ENCODE peak calls at places on chromosomes 7 and 10, in five cellular contexts. One of them, this sample, is unnamed.
A peak's percentile ranks its signal among the peaks of the same experiment; 100 is the strongest.

GRCh38 chr10:104247513-104248146 is 7.1 kb upstream of the GSTO1 start:
- DNase-seq in NB4: peak; percentile 35
- DNase-seq in EL: no peak
- DNase-seq in HEK293T: no peak
- DNase-seq in NT2/D1: no peak
- DNase-seq in this sample: no peak

GRCh38 chr10:28177944-28178637 is 124.8 kb downstream of the MPP7 start:
- DNase-seq in NT2/D1: no peak
- DNase-seq in NB4: peak; percentile 1
- DNase-seq in HEK293T: no peak
- DNase-seq in EL: peak; percentile 38
- DNase-seq in this sample: no peak

GRCh38 chr10:14757394-14757793 is 17.3 kb downstream of the FAM107B start:
- DNase-seq in NT2/D1: no peak
- DNase-seq in NB4: peak; percentile 51
- DNase-seq in HEK293T: no peak
- DNase-seq in EL: no peak
- DNase-seq in this sample: no peak

GRCh38 chr7:124322561-124322960 is 289.7 kb upstream of the TMEM229A start:
- DNase-seq in EL: peak; percentile 38
- DNase-seq in NT2/D1: no peak
- DNase-seq in HEK293T: no peak
- DNase-seq in NB4: no peak
- DNase-seq in this sample: no peak

GRCh38 chr10:88849224-88849623 is 2.4 kb downstream of the ANKRD22 start:
- DNase-seq in NB4: peak; percentile 25
- DNase-seq in EL: peak; percentile 22
- DNase-seq in NT2/D1: no peak
- DNase-seq in HEK293T: no peak
- DNase-seq in this sample: no peak

GRCh38 chr7:101891936-101892640 is 74.7 kb downstream of the CUX1 start:
- DNase-seq in NT2/D1: no peak
- DNase-seq in HEK293T: no peak
- DNase-seq in NB4: no peak
- DNase-seq in EL: peak; percentile 57
- DNase-seq in this sample: no peak

GRCh38 chr7:121061826-121062582 is 73.5 kb downstream of the CPED1 start:
- DNase-seq in HEK293T: no peak
- DNase-seq in EL: no peak
- DNase-seq in NB4: no peak
- DNase-seq in NT2/D1: no peak
- DNase-seq in this sample: no peak

GRCh38 chr10:47257396-47258120 is 42.4 kb upstream of the GDF10 start:
- DNase-seq in HEK293T: no peak
- DNase-seq in NB4: peak; percentile 91
- DNase-seq in NT2/D1: no peak
- DNase-seq in EL: peak; percentile 8
- DNase-seq in this sample: no peak

GRCh38 chr7:143910473-143911248 is 8.7 kb upstream of the TCAF1 start:
- DNase-seq in NB4: no peak
- DNase-seq in NT2/D1: no peak
- DNase-seq in EL: no peak
- DNase-seq in HEK293T: no peak
- DNase-seq in this sample: no peak

GRCh38 chr7:32164341-32164996 is 94.3 kb upstream of the PDE1C start:
- DNase-seq in NT2/D1: peak; percentile 56
- DNase-seq in HEK293T: peak; percentile 58
- DNase-seq in NB4: peak; percentile 31
- DNase-seq in EL: peak; percentile 89
- DNase-seq in this sample: peak; percentile 25

GRCh38 chr7:2169923-2170575 is 62.7 kb downstream of the MAD1L1 start:
- DNase-seq in NB4: no peak
- DNase-seq in EL: no peak
- DNase-seq in HEK293T: no peak
- DNase-seq in NT2/D1: no peak
- DNase-seq in this sample: peak; percentile 24

GRCh38 chr10:72030762-72031543 is 57.4 kb downstream of the SPOCK2 start:
- DNase-seq in HEK293T: no peak
- DNase-seq in NB4: no peak
- DNase-seq in EL: no peak
- DNase-seq in NT2/D1: no peak
- DNase-seq in this sample: no peak

GRCh38 chr7:155870334-155871180 is 58.3 kb upstream of the SHH start:
- DNase-seq in HEK293T: no peak
- DNase-seq in NB4: no peak
- DNase-seq in EL: no peak
- DNase-seq in NT2/D1: no peak
- DNase-seq in this sample: no peak

GRCh38 chr10:29067161-29067560 is 221.7 kb upstream of the LYZL1 start:
- DNase-seq in NT2/D1: no peak
- DNase-seq in NB4: no peak
- DNase-seq in EL: peak; percentile 89
- DNase-seq in HEK293T: no peak
- DNase-seq in this sample: no peak

GRCh38 chr7:75663302-75663907 is 75.3 kb downstream of the HIP1 start:
- DNase-seq in NB4: no peak
- DNase-seq in HEK293T: no peak
- DNase-seq in EL: no peak
- DNase-seq in NT2/D1: no peak
- DNase-seq in this sample: no peak

GRCh38 chr7:150784120-150784736 is 15.9 kb downstream of the TMEM176B start:
- DNase-seq in NT2/D1: no peak
- DNase-seq in EL: no peak
- DNase-seq in HEK293T: no peak
- DNase-seq in NB4: peak; percentile 39
- DNase-seq in this sample: no peak

GRCh38 chr7:21617916-21618390 is 75.1 kb downstream of the DNAH11 start:
- DNase-seq in NB4: no peak
- DNase-seq in NT2/D1: no peak
- DNase-seq in EL: peak; percentile 97
- DNase-seq in HEK293T: no peak
- DNase-seq in this sample: peak; percentile 27

GRCh38 chr10:132690401-132690800 is 95.5 kb downstream of the NKX6-2 start:
- DNase-seq in NT2/D1: no peak
- DNase-seq in HEK293T: no peak
- DNase-seq in NB4: no peak
- DNase-seq in EL: no peak
- DNase-seq in this sample: no peak

GRCh38 chr10:124577651-124578050 is 116.0 kb downstream of the LHPP start:
- DNase-seq in NT2/D1: no peak
- DNase-seq in HEK293T: no peak
- DNase-seq in NB4: no peak
- DNase-seq in EL: no peak
- DNase-seq in this sample: no peak

GRCh38 chr7:45387837-45388236 is 186.3 kb upstream of the ADCY1 start:
- DNase-seq in EL: no peak
- DNase-seq in NB4: no peak
- DNase-seq in NT2/D1: no peak
- DNase-seq in HEK293T: no peak
- DNase-seq in this sample: no peak

GRCh38 chr10:86104611-86105145 is 261.9 kb downstream of the GRID1 start:
- DNase-seq in EL: no peak
- DNase-seq in NT2/D1: no peak
- DNase-seq in NB4: no peak
- DNase-seq in HEK293T: no peak
- DNase-seq in this sample: no peak

GRCh38 chr7:102891693-102892261 is 21.0 kb upstream of the LRRC17 start:
- DNase-seq in EL: peak; percentile 87
- DNase-seq in NT2/D1: no peak
- DNase-seq in HEK293T: no peak
- DNase-seq in NB4: peak; percentile 60
- DNase-seq in this sample: peak; percentile 88

GRCh38 chr7:28718523-28718922 is 239.6 kb downstream of the TRIL start:
- DNase-seq in HEK293T: no peak
- DNase-seq in NT2/D1: no peak
- DNase-seq in NB4: no peak
- DNase-seq in EL: no peak
- DNase-seq in this sample: no peak

GRCh38 chr10:70648427-70648826 is 23.9 kb upstream of the ADAMTS14 start:
- DNase-seq in NB4: peak; percentile 61
- DNase-seq in EL: no peak
- DNase-seq in HEK293T: no peak
- DNase-seq in NT2/D1: no peak
- DNase-seq in this sample: no peak

This sample was measured in myocyte.